ENCODE peak calls at places on chromosomes 13 and 19, in eight cellular contexts. One of them, this sample, is unnamed.

GRCh38 chr13:38730332-38730731 is 43.5 kb downstream of the FREM2 start:
- DNase-seq in neural progenitor cell: peak
- DNase-seq in cardiac fibroblast: no peak
- DNase-seq in AG09309: no peak
- DNase-seq in activated B cell treated with CpG ODN at 0.5 μM for 24 hours: no peak
- DNase-seq in GM12865: no peak
- DNase-seq in WERI-Rb-1: no peak
- DNase-seq in GM10248: no peak
- DNase-seq in this sample: no peak

GRCh38 chr19:58153386-58153785 is 2.8 kb upstream of the ZNF329 start:
- DNase-seq in neural progenitor cell: no peak
- DNase-seq in cardiac fibroblast: no peak
- DNase-seq in AG09309: no peak
- DNase-seq in activated B cell treated with CpG ODN at 0.5 μM for 24 hours: no peak
- DNase-seq in GM12865: no peak
- DNase-seq in WERI-Rb-1: no peak
- DNase-seq in GM10248: no peak
- DNase-seq in this sample: no peak

GRCh38 chr13:57553932-57554331 is 77.6 kb upstream of the PCDH17 start:
- DNase-seq in neural progenitor cell: no peak
- DNase-seq in cardiac fibroblast: no peak
- DNase-seq in AG09309: no peak
- DNase-seq in activated B cell treated with CpG ODN at 0.5 μM for 24 hours: no peak
- DNase-seq in GM12865: no peak
- DNase-seq in WERI-Rb-1: no peak
- DNase-seq in GM10248: no peak
- DNase-seq in this sample: no peak

GRCh38 chr19:48678201-48678600 is 5.4 kb upstream of the NTN5 start:
- DNase-seq in neural progenitor cell: no peak
- DNase-seq in cardiac fibroblast: no peak
- DNase-seq in AG09309: no peak
- DNase-seq in activated B cell treated with CpG ODN at 0.5 μM for 24 hours: no peak
- DNase-seq in GM12865: no peak
- DNase-seq in WERI-Rb-1: no peak
- DNase-seq in GM10248: peak
- DNase-seq in this sample: no peak

GRCh38 chr13:48398450-48399095 is 14.3 kb downstream of the LPAR6 start:
- DNase-seq in neural progenitor cell: no peak
- DNase-seq in cardiac fibroblast: peak
- DNase-seq in AG09309: no peak
- DNase-seq in activated B cell treated with CpG ODN at 0.5 μM for 24 hours: no peak
- DNase-seq in GM12865: no peak
- DNase-seq in WERI-Rb-1: no peak
- DNase-seq in GM10248: no peak
- DNase-seq in this sample: no peak

GRCh38 chr19:18477974-18478373 is 40.0 kb upstream of the ISYNA1 start:
- DNase-seq in neural progenitor cell: no peak
- DNase-seq in cardiac fibroblast: no peak
- DNase-seq in AG09309: no peak
- DNase-seq in activated B cell treated with CpG ODN at 0.5 μM for 24 hours: no peak
- DNase-seq in GM12865: no peak
- DNase-seq in WERI-Rb-1: peak
- DNase-seq in GM10248: no peak
- DNase-seq in this sample: no peak

GRCh38 chr13:64154514-64154913 is 2738.9 kb upstream of the PCDH20 start:
- DNase-seq in neural progenitor cell: no peak
- DNase-seq in cardiac fibroblast: peak
- DNase-seq in AG09309: peak
- DNase-seq in activated B cell treated with CpG ODN at 0.5 μM for 24 hours: no peak
- DNase-seq in GM12865: no peak
- DNase-seq in WERI-Rb-1: no peak
- DNase-seq in GM10248: no peak
- DNase-seq in this sample: no peak

GRCh38 chr13:77300176-77301141 is 26.4 kb downstream of the MYCBP2 start:
- DNase-seq in neural progenitor cell: no peak
- DNase-seq in cardiac fibroblast: peak
- DNase-seq in AG09309: peak
- DNase-seq in activated B cell treated with CpG ODN at 0.5 μM for 24 hours: no peak
- DNase-seq in GM12865: peak
- DNase-seq in WERI-Rb-1: no peak
- DNase-seq in GM10248: no peak
- DNase-seq in this sample: no peak

GRCh38 chr13:111074826-111075225 is 40.3 kb upstream of the ARHGEF7 start:
- DNase-seq in neural progenitor cell: no peak
- DNase-seq in cardiac fibroblast: peak
- DNase-seq in AG09309: no peak
- DNase-seq in activated B cell treated with CpG ODN at 0.5 μM for 24 hours: no peak
- DNase-seq in GM12865: no peak
- DNase-seq in WERI-Rb-1: no peak
- DNase-seq in GM10248: no peak
- DNase-seq in this sample: no peak

GRCh38 chr19:28009696-28010095 is 1203.3 kb downstream of the UQCRFS1 start:
- DNase-seq in neural progenitor cell: no peak
- DNase-seq in cardiac fibroblast: no peak
- DNase-seq in AG09309: no peak
- DNase-seq in activated B cell treated with CpG ODN at 0.5 μM for 24 hours: no peak
- DNase-seq in GM12865: peak
- DNase-seq in WERI-Rb-1: no peak
- DNase-seq in GM10248: no peak
- DNase-seq in this sample: no peak

GRCh38 chr13:59793107-59793506 is 370.6 kb downstream of the DIAPH3 start:
- DNase-seq in neural progenitor cell: no peak
- DNase-seq in cardiac fibroblast: no peak
- DNase-seq in AG09309: no peak
- DNase-seq in activated B cell treated with CpG ODN at 0.5 μM for 24 hours: no peak
- DNase-seq in GM12865: no peak
- DNase-seq in WERI-Rb-1: no peak
- DNase-seq in GM10248: no peak
- DNase-seq in this sample: no peak

GRCh38 chr13:73266640-73267180 is 207.9 kb downstream of the KLF5 start:
- DNase-seq in neural progenitor cell: no peak
- DNase-seq in cardiac fibroblast: no peak
- DNase-seq in AG09309: no peak
- DNase-seq in activated B cell treated with CpG ODN at 0.5 μM for 24 hours: no peak
- DNase-seq in GM12865: no peak
- DNase-seq in WERI-Rb-1: no peak
- DNase-seq in GM10248: no peak
- DNase-seq in this sample: no peak

GRCh38 chr19:47790398-47790814 is 11.9 kb downstream of the SELENOW start:
- DNase-seq in neural progenitor cell: peak
- DNase-seq in cardiac fibroblast: peak
- DNase-seq in AG09309: no peak
- DNase-seq in activated B cell treated with CpG ODN at 0.5 μM for 24 hours: peak
- DNase-seq in GM12865: peak
- DNase-seq in WERI-Rb-1: peak
- DNase-seq in GM10248: peak
- DNase-seq in this sample: peak

GRCh38 chr19:18972301-18972831 is 31.3 kb upstream of the HOMER3 start:
- DNase-seq in neural progenitor cell: no peak
- DNase-seq in cardiac fibroblast: peak
- DNase-seq in AG09309: no peak
- DNase-seq in activated B cell treated with CpG ODN at 0.5 μM for 24 hours: no peak
- DNase-seq in GM12865: no peak
- DNase-seq in WERI-Rb-1: no peak
- DNase-seq in GM10248: no peak
- DNase-seq in this sample: no peak

GRCh38 chr13:112616586-112617381 is 28.8 kb upstream of the TUBGCP3 start:
- DNase-seq in neural progenitor cell: peak
- DNase-seq in cardiac fibroblast: peak
- DNase-seq in AG09309: peak
- DNase-seq in activated B cell treated with CpG ODN at 0.5 μM for 24 hours: no peak
- DNase-seq in GM12865: peak
- DNase-seq in WERI-Rb-1: peak
- DNase-seq in GM10248: peak
- DNase-seq in this sample: peak
- TF ChIP-seq CTCF in neural progenitor cell: peak
- TF ChIP-seq CTCF in cardiac fibroblast: peak
- TF ChIP-seq CTCF in AG09309: peak
- TF ChIP-seq CTCF in activated B cell treated with CpG ODN at 0.5 μM for 24 hours: no peak
- TF ChIP-seq CTCF in GM12865: peak
- TF ChIP-seq CTCF in WERI-Rb-1: peak
- TF ChIP-seq CTCF in GM10248: peak
- TF ChIP-seq CTCF in this sample: peak

GRCh38 chr19:14168259-14168972 is 32.0 kb upstream of the ASF1B start:
- DNase-seq in neural progenitor cell: no peak
- DNase-seq in cardiac fibroblast: no peak
- DNase-seq in AG09309: no peak
- DNase-seq in activated B cell treated with CpG ODN at 0.5 μM for 24 hours: no peak
- DNase-seq in GM12865: no peak
- DNase-seq in WERI-Rb-1: no peak
- DNase-seq in GM10248: no peak
- DNase-seq in this sample: no peak

GRCh38 chr19:14167013-14167593 is 30.7 kb upstream of the ASF1B start:
- DNase-seq in neural progenitor cell: no peak
- DNase-seq in cardiac fibroblast: no peak
- DNase-seq in AG09309: no peak
- DNase-seq in activated B cell treated with CpG ODN at 0.5 μM for 24 hours: no peak
- DNase-seq in GM12865: no peak
- DNase-seq in WERI-Rb-1: no peak
- DNase-seq in GM10248: no peak
- DNase-seq in this sample: no peak

GRCh38 chr19:14168993-14169392 is 32.6 kb upstream of the ASF1B start:
- DNase-seq in neural progenitor cell: no peak
- DNase-seq in cardiac fibroblast: no peak
- DNase-seq in AG09309: no peak
- DNase-seq in activated B cell treated with CpG ODN at 0.5 μM for 24 hours: no peak
- DNase-seq in GM12865: no peak
- DNase-seq in WERI-Rb-1: no peak
- DNase-seq in GM10248: no peak
- DNase-seq in this sample: no peak

GRCh38 chr19:14166448-14166847 is 30.1 kb upstream of the ASF1B start:
- DNase-seq in neural progenitor cell: no peak
- DNase-seq in cardiac fibroblast: no peak
- DNase-seq in AG09309: no peak
- DNase-seq in activated B cell treated with CpG ODN at 0.5 μM for 24 hours: no peak
- DNase-seq in GM12865: no peak
- DNase-seq in WERI-Rb-1: no peak
- DNase-seq in GM10248: no peak
- DNase-seq in this sample: no peak

DNA sequence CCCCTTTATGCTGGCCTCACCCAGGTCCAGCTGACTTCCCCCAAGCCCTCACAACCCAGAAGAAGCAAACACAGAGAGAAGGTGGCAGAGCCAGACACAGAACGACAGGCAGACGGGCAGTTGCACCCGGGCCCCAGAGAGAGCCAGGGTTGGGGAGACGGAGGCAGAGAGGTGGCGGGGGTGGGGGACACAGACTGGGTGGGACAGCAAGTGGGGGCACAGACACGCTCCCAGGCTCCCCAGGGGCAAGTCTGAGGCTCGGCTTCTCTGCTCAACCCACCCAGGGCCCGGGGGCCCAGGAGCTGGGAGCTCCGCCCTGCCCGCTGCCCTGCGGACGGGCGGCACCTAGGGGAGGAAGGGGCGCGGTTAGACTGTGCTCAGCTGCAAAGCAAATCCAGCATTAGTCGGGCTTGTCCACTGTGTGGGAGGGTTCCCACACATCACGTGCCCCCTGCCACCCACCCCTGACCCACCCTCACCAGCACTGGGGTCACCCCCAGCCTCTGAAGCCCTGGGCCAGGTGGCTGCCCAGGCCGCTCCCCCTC is 31.3 kb upstream of the ASF1B start:
- DNase-seq in neural progenitor cell: no peak
- DNase-seq in cardiac fibroblast: no peak
- DNase-seq in AG09309: no peak
- DNase-seq in activated B cell treated with CpG ODN at 0.5 μM for 24 hours: peak
- DNase-seq in GM12865: no peak
- DNase-seq in WERI-Rb-1: no peak
- DNase-seq in GM10248: no peak
- DNase-seq in this sample: no peak
- TF ChIP-seq CTCF in neural progenitor cell: no peak
- TF ChIP-seq CTCF in cardiac fibroblast: no peak
- TF ChIP-seq CTCF in AG09309: no peak
- TF ChIP-seq CTCF in activated B cell treated with CpG ODN at 0.5 μM for 24 hours: no peak
- TF ChIP-seq CTCF in GM12865: no peak
- TF ChIP-seq CTCF in WERI-Rb-1: no peak
- TF ChIP-seq CTCF in GM10248: no peak
- TF ChIP-seq CTCF in this sample: no peak

GRCh38 chr19:12255372-12255771 is 39.3 kb downstream of the ZNF44 start:
- DNase-seq in neural progenitor cell: no peak
- DNase-seq in cardiac fibroblast: no peak
- DNase-seq in AG09309: no peak
- DNase-seq in activated B cell treated with CpG ODN at 0.5 μM for 24 hours: no peak
- DNase-seq in GM12865: no peak
- DNase-seq in WERI-Rb-1: no peak
- DNase-seq in GM10248: no peak
- DNase-seq in this sample: no peak
- TF ChIP-seq CTCF in neural progenitor cell: no peak
- TF ChIP-seq CTCF in cardiac fibroblast: no peak
- TF ChIP-seq CTCF in AG09309: no peak
- TF ChIP-seq CTCF in activated B cell treated with CpG ODN at 0.5 μM for 24 hours: no peak
- TF ChIP-seq CTCF in GM12865: no peak
- TF ChIP-seq CTCF in WERI-Rb-1: no peak
- TF ChIP-seq CTCF in GM10248: no peak
- TF ChIP-seq CTCF in this sample: no peak

GRCh38 chr19:49799798-49800376 is 13.2 kb downstream of the FUZ start:
- DNase-seq in neural progenitor cell: peak
- DNase-seq in cardiac fibroblast: no peak
- DNase-seq in AG09309: no peak
- DNase-seq in activated B cell treated with CpG ODN at 0.5 μM for 24 hours: no peak
- DNase-seq in GM12865: no peak
- DNase-seq in WERI-Rb-1: peak
- DNase-seq in GM10248: no peak
- DNase-seq in this sample: no peak
- TF ChIP-seq CTCF in neural progenitor cell: peak
- TF ChIP-seq CTCF in cardiac fibroblast: no peak
- TF ChIP-seq CTCF in AG09309: peak
- TF ChIP-seq CTCF in activated B cell treated with CpG ODN at 0.5 μM for 24 hours: no peak
- TF ChIP-seq CTCF in GM12865: peak
- TF ChIP-seq CTCF in WERI-Rb-1: peak
- TF ChIP-seq CTCF in GM10248: no peak
- TF ChIP-seq CTCF in this sample: no peak